ENCODE peak calls at places on chromosomes 6 and 20, in seven cellular contexts. C, Y, E, Q, M, I and F are unnamed samples.
A peak's percentile ranks its signal among the peaks of the same experiment; 100 is the strongest.

GRCh38 chr6:90681863-90682262 is 95.0 kb upstream of the MAP3K7 start:
- DNase-seq in C (no peak), Y (no peak), E (no peak), Q (no peak), M (no peak), I (no peak), F (no peak)

GRCh38 chr6:6230286-6230685 is 90.2 kb downstream of the F13A1 start:
- DNase-seq in C (no peak), Y (no peak), E (no peak), Q (no peak), M (peak; percentile 88), I (no peak), F (no peak)

GRCh38 chr6:31473780-31474725 is 23.9 kb upstream of the MICB start:
- DNase-seq in C (no peak), Y (no peak), E (no peak), Q (no peak), M (no peak), I (no peak), F (no peak)

GRCh38 chr6:32692019-32692418 is 25.6 kb upstream of the HLA-DQB1 start:
- DNase-seq in C (no peak), Y (peak; percentile 30), E (peak; percentile 11), Q (no peak), M (peak; percentile 65), I (peak; percentile 4), F (no peak)

GRCh38 chr20:6178537-6178936 is 55.7 kb upstream of the FERMT1 start:
- DNase-seq in C (no peak), Y (no peak), E (no peak), Q (no peak), M (no peak), I (peak; percentile 56), F (no peak)

GRCh38 chr20:373171-373890 is 7.2 kb upstream of the TRIB3 start:
- DNase-seq in C (no peak), Y (no peak), E (peak; percentile 26), Q (no peak), M (no peak), I (peak; percentile 95), F (no peak)

GRCh38 chr6:87702589-87702945 is 534 bp upstream of the AKIRIN2 start:
- DNase-seq in C (no peak), Y (no peak), E (peak; percentile 39), Q (no peak), M (no peak), I (peak; percentile 83), F (no peak)

GRCh38 chr6:170583736-170584180 is 679 bp downstream of the PDCD2 start:
- DNase-seq in C (no peak), Y (no peak), E (no peak), Q (no peak), M (no peak), I (no peak), F (no peak)

GRCh38 chr20:44549123-44549522 is 27.3 kb upstream of the SERINC3 start:
- DNase-seq in C (no peak), Y (no peak), E (no peak), Q (no peak), M (no peak), I (peak; percentile 81), F (no peak)

GRCh38 chr20:49276201-49276894 is 1.5 kb downstream of the ZNFX1 start:
- DNase-seq in C (no peak), Y (peak; percentile 32), E (no peak), Q (no peak), M (no peak), I (peak; percentile 60), F (peak; percentile 21)

GRCh38 chr6:148239777-148240462 is 102.7 kb upstream of the SASH1 start:
- DNase-seq in C (no peak), Y (no peak), E (no peak), Q (no peak), M (no peak), I (peak; percentile 74), F (no peak)